ENCODE peak calls at places on chromosomes 5 and 9, in five cellular contexts. R, C, U, Y and P are unnamed samples.

GRCh38 chr5:62385136-62385535 is 18.6 kb downstream of the DIMT1 start:
- DNase-seq in C (peak; percentile 96), Y (no peak), R (no peak), U (no peak), P (no peak)

GRCh38 chr5:134555889-134556311 is 30.4 kb downstream of the JADE2 start:
- DNase-seq in Y (no peak), R (peak; percentile 68), C (peak; percentile 32), U (peak; percentile 39), P (peak; percentile 75)

GRCh38 chr9:137255448-137256114 is 454 bp downstream of the NELFB start:
- DNase-seq in U (no peak), R (no peak), Y (no peak), C (no peak), P (peak; percentile 56)

GRCh38 chr5:163976691-163977090 is 471.3 kb downstream of the MAT2B start:
- DNase-seq in U (no peak), Y (no peak), R (peak; percentile 53), C (no peak), P (no peak)

GRCh38 chr9:133227242-133227860 is 18.3 kb upstream of the OBP2B start:
- DNase-seq in R (no peak), C (no peak), Y (no peak), U (no peak), P (no peak)

GRCh38 chr5:55706230-55706629 is 5.9 kb downstream of the SLC38A9 start:
- DNase-seq in Y (no peak), R (no peak), U (no peak), C (no peak), P (no peak)

GRCh38 chr5:147869112-147869511 is 9.4 kb upstream of the SCGB3A2 start:
- DNase-seq in R (no peak), Y (peak; percentile 43), U (no peak), C (no peak), P (no peak)

GRCh38 chr9:13149454-13149853 is 130.0 kb downstream of the MPDZ start:
- DNase-seq in Y (no peak), R (no peak), C (no peak), U (no peak), P (no peak)

GRCh38 chr5:36790847-36791246 is 85.7 kb upstream of the NIPBL start:
- DNase-seq in Y (no peak), R (peak; percentile 7), U (no peak), C (peak; percentile 66), P (no peak)

GRCh38 chr9:76394896-76395244 is 644 bp upstream of the RFK start:
- DNase-seq in Y (no peak), C (peak; percentile 89), R (no peak), U (no peak), P (peak; percentile 84)

GRCh38 chr9:32672478-32672877 is 37.0 kb upstream of the TAF1L start:
- DNase-seq in U (no peak), C (peak; percentile 67), Y (no peak), R (peak; percentile 79), P (no peak)

GRCh38 chr9:131860430-131860829 is 120.6 kb upstream of the RAPGEF1 start:
- DNase-seq in C (no peak), U (no peak), Y (no peak), R (no peak), P (no peak)

GRCh38 chr9:631596-631995 is 209.9 kb upstream of the DMRT1 start:
- DNase-seq in C (no peak), U (no peak), R (peak; percentile 44), Y (no peak), P (no peak)

GRCh38 chr5:84642795-84643194 is 258.1 kb upstream of the EDIL3 start:
- DNase-seq in C (no peak), U (no peak), Y (no peak), R (peak; percentile 55), P (peak; percentile 32)

GRCh38 chr9:137317021-137317978 is 15.2 kb upstream of the NRARP start:
- DNase-seq in R (no peak), Y (no peak), U (no peak), C (no peak), P (no peak)

GRCh38 chr9:6715755-6716643 is 41.8 kb upstream of the KDM4C start:
- DNase-seq in U (no peak), Y (no peak), R (no peak), C (peak; percentile 88), P (no peak)

GRCh38 chr5:65062684-65063083 is 294.0 kb downstream of the CWC27 start:
- DNase-seq in Y (no peak), C (peak; percentile 26), R (peak; percentile 94), U (no peak), P (peak; percentile 96)

GRCh38 chr9:133892193-133892920 is 99.8 kb downstream of the VAV2 start:
- DNase-seq in C (no peak), Y (no peak), R (no peak), U (no peak), P (no peak)

GRCh38 chr5:170545313-170545712 is 41.5 kb downstream of the KCNIP1 start:
- DNase-seq in Y (no peak), C (no peak), U (no peak), R (no peak), P (no peak)

GRCh38 chr9:120724757-120725156 is 10.5 kb upstream of the MEGF9 start:
- DNase-seq in C (no peak), U (no peak), R (no peak), Y (no peak), P (no peak)

GRCh38 chr5:132754111-132754510 is 6.9 kb downstream of the CCNI2 start:
- DNase-seq in R (no peak), U (no peak), Y (no peak), C (no peak), P (no peak)

GRCh38 chr5:16593013-16593412 is 23.8 kb downstream of the RETREG1 start:
- DNase-seq in R (no peak), C (no peak), U (no peak), Y (no peak), P (no peak)

GRCh38 chr5:141511771-141512325 is 23.0 kb downstream of the PCDHGC5 start:
- DNase-seq in R (no peak), U (no peak), C (no peak), Y (no peak), P (no peak)

GRCh38 chr5:154679501-154679900 is 75.7 kb upstream of the LARP1 start:
- DNase-seq in U (no peak), R (no peak), C (no peak), Y (no peak), P (no peak)

GRCh38 chr5:127074466-127074865 is 1.2 kb upstream of the C5orf63 start:
- DNase-seq in Y (no peak), U (no peak), C (no peak), R (no peak), P (no peak)

GRCh38 chr5:33170414-33170813 is 270.4 kb upstream of the TARS1 start:
- DNase-seq in C (no peak), R (no peak), U (no peak), Y (no peak), P (peak; percentile 22)

GRCh38 chr5:115069087-115069968 is 100.4 kb downstream of the TRIM36 start:
- DNase-seq in Y (no peak), U (peak; percentile 59), C (peak; percentile 81), R (peak; percentile 58), P (peak; percentile 64)
- H3K4me3 ChIP-seq in Y (no peak overlapping the region), U (no peak overlapping the region), C (no peak overlapping the region), R (no peak overlapping the region), P (no peak overlapping the region)

GRCh38 chr5:537098-537497 is 12.8 kb upstream of the SLC9A3 start:
- DNase-seq in C (no peak), U (no peak), Y (no peak), R (no peak), P (no peak)

GRCh38 chr5:535781-536698 is 11.8 kb upstream of the SLC9A3 start:
- DNase-seq in Y (no peak), R (no peak), U (no peak), C (no peak), P (no peak)

GRCh38 chr5:534006-534742 is 9.9 kb upstream of the SLC9A3 start:
- DNase-seq in Y (no peak), R (no peak), C (no peak), U (no peak), P (no peak)

GRCh38 chr5:533243-534005 is 9.2 kb upstream of the SLC9A3 start:
- DNase-seq in Y (no peak), U (no peak), R (no peak), C (no peak), P (no peak)

DNA sequence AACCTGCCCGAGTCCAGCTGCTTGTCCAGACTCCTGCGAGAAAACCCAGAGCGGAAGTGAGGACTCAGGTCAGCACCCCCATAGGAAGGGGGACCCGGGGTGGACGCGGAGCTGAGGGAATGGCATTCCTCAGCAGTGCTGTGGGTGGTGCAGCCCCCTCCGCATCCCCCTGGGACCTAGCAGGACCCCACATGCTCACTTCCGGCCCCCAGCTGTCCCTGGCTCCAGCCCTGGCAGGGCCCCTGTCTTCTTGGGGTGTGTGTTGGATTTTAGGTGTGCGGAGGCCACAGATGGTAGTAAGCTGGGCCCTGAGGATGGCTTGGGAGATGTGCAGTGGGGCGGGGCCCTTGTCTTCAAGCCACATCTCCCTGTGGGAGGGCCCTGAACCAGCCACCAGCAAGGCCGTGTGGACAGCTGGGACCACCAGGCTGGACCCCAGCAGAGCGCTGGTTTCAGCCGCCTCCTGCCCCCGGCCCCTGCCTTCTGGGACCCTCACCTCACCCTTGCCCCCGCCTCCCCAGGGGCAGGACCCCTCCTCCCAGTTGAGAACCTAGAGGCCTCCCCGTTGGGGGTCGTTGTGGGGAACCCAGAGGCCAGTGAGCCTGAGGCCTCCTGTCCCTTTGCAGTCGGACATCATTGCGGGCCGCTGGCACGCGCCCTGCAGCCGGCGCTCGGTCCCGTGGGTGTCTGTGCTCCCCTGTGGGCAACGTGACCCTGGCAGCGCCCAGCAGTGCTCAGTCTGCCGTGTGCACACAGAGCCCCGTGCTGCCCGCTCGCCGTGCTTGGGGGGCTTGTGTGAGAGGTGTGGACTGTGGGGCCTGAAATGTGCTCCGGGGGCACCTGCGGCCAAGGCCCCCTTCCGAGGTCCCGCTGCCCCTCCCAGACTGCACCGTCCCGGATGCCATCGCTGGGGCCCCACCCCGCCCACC is 10.8 kb upstream of the SLC9A3 start:
- DNase-seq in C (no peak), R (no peak), U (no peak), Y (no peak), P (no peak)
- H3K14ac ChIP-seq in C (no peak overlapping the region), R (no peak overlapping the region), U (peak overlapping the region; percentile 82), Y (no peak overlapping the region), P (no peak overlapping the region)

DNA sequence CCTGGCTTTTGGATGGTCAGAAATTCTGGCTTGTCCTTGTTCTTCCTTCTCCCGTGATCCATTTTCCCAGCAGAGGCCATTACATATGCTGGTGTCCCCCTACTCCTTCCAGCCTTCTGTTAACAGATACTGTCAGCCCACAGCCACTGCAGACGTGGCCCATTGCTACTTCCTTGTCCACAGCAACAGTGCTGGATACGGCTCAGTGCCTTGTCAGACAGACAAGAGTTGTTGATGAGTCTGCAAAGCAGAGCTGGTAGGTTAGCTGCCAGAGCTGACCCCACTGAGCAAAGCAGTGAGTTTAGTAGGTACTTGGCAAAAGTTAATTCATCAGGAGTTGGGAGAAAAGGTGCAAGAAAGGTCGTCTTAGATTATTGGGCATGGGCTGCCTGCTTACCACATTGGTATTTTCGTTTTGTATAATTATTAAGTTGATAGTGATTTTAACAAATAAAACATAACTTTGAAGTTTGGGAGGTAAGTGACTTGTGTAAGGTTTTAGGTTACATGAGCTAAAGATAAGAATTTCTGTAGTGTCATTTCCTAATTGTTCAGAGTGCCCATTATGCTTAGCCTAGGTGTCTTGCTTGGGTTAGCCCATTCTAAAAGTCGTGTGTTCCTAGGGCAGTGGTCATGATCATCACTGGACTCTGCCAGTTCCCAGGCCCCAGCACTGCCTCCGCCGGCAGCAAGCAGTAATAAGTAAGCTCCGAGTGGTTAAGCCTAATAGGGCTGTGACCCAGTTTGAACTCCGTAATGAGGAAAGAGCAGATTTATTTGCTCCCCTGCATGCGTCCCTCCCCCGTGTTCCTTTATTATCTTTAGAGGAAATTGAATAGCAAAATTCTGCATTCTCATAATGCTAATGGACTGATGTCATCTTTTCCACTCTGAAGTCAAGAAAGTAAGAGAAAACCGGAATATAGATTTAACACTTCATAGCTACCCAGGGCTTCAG is 292.0 kb downstream of the FANCC start:
- DNase-seq in Y (no peak), U (no peak), C (peak; percentile 57), R (peak; percentile 94), P (peak; percentile 89)
- H3K4me3 ChIP-seq in Y (no peak overlapping the region), U (no peak overlapping the region), C (no peak overlapping the region), R (no peak overlapping the region), P (no peak overlapping the region)

GRCh38 chr9:110255417-110256141 is 728 bp downstream of the TXN start:
- DNase-seq in C (peak; percentile 75), R (peak; percentile 47), Y (no peak), U (no peak), P (peak; percentile 61)
- H3K14ac ChIP-seq in C (peak overlapping the region; percentile 60), R (peak overlapping the region; percentile 84), Y (no peak overlapping the region), U (peak overlapping the region; percentile 90), P (no peak overlapping the region)